ENCODE peak calls at places on chromosomes 7 and 10, in eight cellular contexts. One of them, this sample, is unnamed.

GRCh38 chr7:20895563-20895962 is 108.9 kb upstream of the SP8 start:
- DNase-seq in H9: no peak
- DNase-seq in WTC11: no peak
- DNase-seq in neural crest cell: no peak
- DNase-seq in CD4-positive, alpha-beta T cell: no peak
- DNase-seq in gastrocnemius medialis: no peak
- DNase-seq in psoas muscle: no peak
- DNase-seq in ovary: no peak
- DNase-seq in this sample: peak; percentile 85

GRCh38 chr10:79103078-79103477 is 34.3 kb downstream of the ZMIZ1 start:
- DNase-seq in ovary: no peak
- DNase-seq in CD4-positive, alpha-beta T cell: no peak
- DNase-seq in H9: no peak
- DNase-seq in neural crest cell: no peak
- DNase-seq in WTC11: no peak
- DNase-seq in gastrocnemius medialis: no peak
- DNase-seq in psoas muscle: no peak
- DNase-seq in this sample: no peak

GRCh38 chr7:31067491-31067890 is 15.4 kb downstream of the ADCYAP1R1 start:
- DNase-seq in neural crest cell: no peak
- DNase-seq in WTC11: no peak
- DNase-seq in CD4-positive, alpha-beta T cell: no peak
- DNase-seq in gastrocnemius medialis: no peak
- DNase-seq in ovary: no peak
- DNase-seq in psoas muscle: peak; percentile 18
- DNase-seq in H9: no peak
- DNase-seq in this sample: no peak

GRCh38 chr10:37301271-37301670 is 175.9 kb downstream of the ANKRD30A start:
- DNase-seq in CD4-positive, alpha-beta T cell: no peak
- DNase-seq in neural crest cell: no peak
- DNase-seq in psoas muscle: no peak
- DNase-seq in WTC11: no peak
- DNase-seq in gastrocnemius medialis: no peak
- DNase-seq in H9: no peak
- DNase-seq in ovary: no peak
- DNase-seq in this sample: no peak

GRCh38 chr7:129617607-129618006 is 6.1 kb downstream of the NRF1 start:
- DNase-seq in CD4-positive, alpha-beta T cell: no peak
- DNase-seq in WTC11: no peak
- DNase-seq in gastrocnemius medialis: no peak
- DNase-seq in H9: no peak
- DNase-seq in neural crest cell: no peak
- DNase-seq in ovary: no peak
- DNase-seq in psoas muscle: no peak
- DNase-seq in this sample: no peak

GRCh38 chr7:6015917-6016652 is 7.0 kb downstream of the AIMP2 start:
- DNase-seq in WTC11: no peak
- DNase-seq in psoas muscle: peak; percentile 95
- DNase-seq in H9: no peak
- DNase-seq in neural crest cell: no peak
- DNase-seq in CD4-positive, alpha-beta T cell: no peak
- DNase-seq in gastrocnemius medialis: peak; percentile 95
- DNase-seq in ovary: peak; percentile 61
- DNase-seq in this sample: peak; percentile 60

GRCh38 chr10:109773818-109774440 is 149.4 kb downstream of the XPNPEP1 start:
- DNase-seq in H9: no peak
- DNase-seq in ovary: no peak
- DNase-seq in neural crest cell: no peak
- DNase-seq in WTC11: no peak
- DNase-seq in CD4-positive, alpha-beta T cell: no peak
- DNase-seq in gastrocnemius medialis: no peak
- DNase-seq in psoas muscle: no peak
- DNase-seq in this sample: peak; percentile 55

GRCh38 chr10:88110355-88110754 is 246.9 kb downstream of the PTEN start:
- DNase-seq in gastrocnemius medialis: no peak
- DNase-seq in CD4-positive, alpha-beta T cell: no peak
- DNase-seq in H9: no peak
- DNase-seq in ovary: no peak
- DNase-seq in neural crest cell: no peak
- DNase-seq in WTC11: no peak
- DNase-seq in psoas muscle: no peak
- DNase-seq in this sample: peak; percentile 62

GRCh38 chr7:129394101-129394500 is 40.1 kb upstream of the STRIP2 start:
- DNase-seq in gastrocnemius medialis: no peak
- DNase-seq in psoas muscle: no peak
- DNase-seq in CD4-positive, alpha-beta T cell: no peak
- DNase-seq in neural crest cell: no peak
- DNase-seq in ovary: no peak
- DNase-seq in H9: no peak
- DNase-seq in WTC11: no peak
- DNase-seq in this sample: no peak

GRCh38 chr10:44863344-44864041 is 47.6 kb upstream of the TMEM72 start:
- DNase-seq in WTC11: peak; percentile 43
- DNase-seq in H9: peak; percentile 72
- DNase-seq in psoas muscle: no peak
- DNase-seq in CD4-positive, alpha-beta T cell: peak; percentile 55
- DNase-seq in ovary: no peak
- DNase-seq in neural crest cell: no peak
- DNase-seq in gastrocnemius medialis: no peak
- DNase-seq in this sample: no peak

GRCh38 chr10:115049957-115050356 is 43.2 kb upstream of the ATRNL1 start:
- DNase-seq in gastrocnemius medialis: no peak
- DNase-seq in ovary: no peak
- DNase-seq in CD4-positive, alpha-beta T cell: no peak
- DNase-seq in psoas muscle: no peak
- DNase-seq in neural crest cell: no peak
- DNase-seq in WTC11: no peak
- DNase-seq in H9: no peak
- DNase-seq in this sample: no peak

GRCh38 chr10:3228610-3228945 is 56.0 kb upstream of the PITRM1 start:
- DNase-seq in ovary: no peak
- DNase-seq in psoas muscle: no peak
- DNase-seq in CD4-positive, alpha-beta T cell: no peak
- DNase-seq in neural crest cell: no peak
- DNase-seq in gastrocnemius medialis: no peak
- DNase-seq in WTC11: no peak
- DNase-seq in H9: no peak
- DNase-seq in this sample: no peak

GRCh38 chr10:3229815-3230214 is 57.2 kb upstream of the PITRM1 start:
- DNase-seq in CD4-positive, alpha-beta T cell: no peak
- DNase-seq in gastrocnemius medialis: no peak
- DNase-seq in neural crest cell: no peak
- DNase-seq in WTC11: no peak
- DNase-seq in H9: no peak
- DNase-seq in psoas muscle: no peak
- DNase-seq in ovary: no peak
- DNase-seq in this sample: no peak

GRCh38 chr10:3235395-3235794 is 62.8 kb upstream of the PITRM1 start:
- DNase-seq in WTC11: no peak
- DNase-seq in ovary: no peak
- DNase-seq in gastrocnemius medialis: no peak
- DNase-seq in H9: no peak
- DNase-seq in CD4-positive, alpha-beta T cell: no peak
- DNase-seq in psoas muscle: no peak
- DNase-seq in neural crest cell: no peak
- DNase-seq in this sample: no peak

GRCh38 chr10:3233486-3233990 is 61.0 kb upstream of the PITRM1 start:
- DNase-seq in H9: no peak
- DNase-seq in gastrocnemius medialis: no peak
- DNase-seq in neural crest cell: no peak
- DNase-seq in WTC11: no peak
- DNase-seq in CD4-positive, alpha-beta T cell: no peak
- DNase-seq in psoas muscle: no peak
- DNase-seq in ovary: no peak
- DNase-seq in this sample: no peak

GRCh38 chr10:3231951-3232730 is 59.6 kb upstream of the PITRM1 start:
- DNase-seq in WTC11: no peak
- DNase-seq in gastrocnemius medialis: no peak
- DNase-seq in CD4-positive, alpha-beta T cell: no peak
- DNase-seq in H9: no peak
- DNase-seq in neural crest cell: no peak
- DNase-seq in ovary: no peak
- DNase-seq in psoas muscle: no peak
- DNase-seq in this sample: peak; percentile 6
- TF ChIP-seq CTCF in WTC11: no peak
- TF ChIP-seq CTCF in gastrocnemius medialis: no peak
- TF ChIP-seq CTCF in CD4-positive, alpha-beta T cell: no peak
- TF ChIP-seq CTCF in H9: peak; percentile 33
- TF ChIP-seq CTCF in neural crest cell: no peak
- TF ChIP-seq CTCF in ovary: no peak
- TF ChIP-seq CTCF in psoas muscle: no peak
- TF ChIP-seq CTCF in this sample: no peak

GRCh38 chr10:95605163-95605562 is 44.0 kb upstream of the SORBS1 start:
- DNase-seq in gastrocnemius medialis: no peak
- DNase-seq in WTC11: no peak
- DNase-seq in CD4-positive, alpha-beta T cell: no peak
- DNase-seq in psoas muscle: no peak
- DNase-seq in neural crest cell: no peak
- DNase-seq in ovary: peak; percentile 21
- DNase-seq in H9: no peak
- DNase-seq in this sample: no peak

GRCh38 chr10:95601116-95601719 is 40.0 kb upstream of the SORBS1 start:
- DNase-seq in gastrocnemius medialis: peak; percentile 81
- DNase-seq in psoas muscle: peak; percentile 85
- DNase-seq in H9: peak; percentile 92
- DNase-seq in CD4-positive, alpha-beta T cell: peak; percentile 11
- DNase-seq in WTC11: peak; percentile 86
- DNase-seq in neural crest cell: peak; percentile 81
- DNase-seq in ovary: peak; percentile 84
- DNase-seq in this sample: peak; percentile 89

GRCh38 chr10:95602382-95602781 is 41.2 kb upstream of the SORBS1 start:
- DNase-seq in gastrocnemius medialis: no peak
- DNase-seq in H9: no peak
- DNase-seq in WTC11: no peak
- DNase-seq in ovary: no peak
- DNase-seq in neural crest cell: no peak
- DNase-seq in CD4-positive, alpha-beta T cell: no peak
- DNase-seq in psoas muscle: no peak
- DNase-seq in this sample: no peak

GRCh38 chr10:95606922-95607321 is 45.8 kb upstream of the SORBS1 start:
- DNase-seq in neural crest cell: no peak
- DNase-seq in WTC11: no peak
- DNase-seq in CD4-positive, alpha-beta T cell: no peak
- DNase-seq in psoas muscle: no peak
- DNase-seq in H9: no peak
- DNase-seq in ovary: no peak
- DNase-seq in gastrocnemius medialis: no peak
- DNase-seq in this sample: no peak

GRCh38 chr10:95604630-95605029 is 43.5 kb upstream of the SORBS1 start:
- DNase-seq in WTC11: no peak
- DNase-seq in neural crest cell: no peak
- DNase-seq in CD4-positive, alpha-beta T cell: no peak
- DNase-seq in psoas muscle: no peak
- DNase-seq in ovary: no peak
- DNase-seq in gastrocnemius medialis: no peak
- DNase-seq in H9: no peak
- DNase-seq in this sample: no peak
- TF ChIP-seq CTCF in WTC11: no peak
- TF ChIP-seq CTCF in neural crest cell: no peak
- TF ChIP-seq CTCF in CD4-positive, alpha-beta T cell: no peak
- TF ChIP-seq CTCF in psoas muscle: no peak
- TF ChIP-seq CTCF in ovary: no peak
- TF ChIP-seq CTCF in gastrocnemius medialis: no peak
- TF ChIP-seq CTCF in H9: peak; percentile 23
- TF ChIP-seq CTCF in this sample: no peak

GRCh38 chr7:70771447-70771846 is 360.5 kb upstream of the GALNT17 start:
- DNase-seq in ovary: no peak
- DNase-seq in neural crest cell: no peak
- DNase-seq in gastrocnemius medialis: no peak
- DNase-seq in WTC11: no peak
- DNase-seq in CD4-positive, alpha-beta T cell: no peak
- DNase-seq in H9: no peak
- DNase-seq in psoas muscle: no peak
- DNase-seq in this sample: no peak
- TF ChIP-seq CTCF in ovary: no peak
- TF ChIP-seq CTCF in neural crest cell: no peak
- TF ChIP-seq CTCF in gastrocnemius medialis: no peak
- TF ChIP-seq CTCF in WTC11: no peak
- TF ChIP-seq CTCF in CD4-positive, alpha-beta T cell: no peak
- TF ChIP-seq CTCF in H9: peak; percentile 24
- TF ChIP-seq CTCF in psoas muscle: no peak
- TF ChIP-seq CTCF in this sample: no peak

GRCh38 chr10:70145166-70145665 is 1.3 kb downstream of the TYSND1 start:
- DNase-seq in ovary: peak; percentile 44
- DNase-seq in H9: no peak
- DNase-seq in neural crest cell: no peak
- DNase-seq in WTC11: peak; percentile 34
- DNase-seq in psoas muscle: peak; percentile 70
- DNase-seq in gastrocnemius medialis: no peak
- DNase-seq in CD4-positive, alpha-beta T cell: no peak
- DNase-seq in this sample: peak; percentile 6

GRCh38 chr10:70148516-70148915 is 2.0 kb upstream of the TYSND1 start:
- DNase-seq in CD4-positive, alpha-beta T cell: no peak
- DNase-seq in neural crest cell: no peak
- DNase-seq in WTC11: no peak
- DNase-seq in H9: no peak
- DNase-seq in gastrocnemius medialis: no peak
- DNase-seq in ovary: no peak
- DNase-seq in psoas muscle: no peak
- DNase-seq in this sample: no peak

GRCh38 chr10:70144372-70145110 is 2.0 kb downstream of the TYSND1 start:
- DNase-seq in H9: no peak
- DNase-seq in gastrocnemius medialis: no peak
- DNase-seq in psoas muscle: no peak
- DNase-seq in CD4-positive, alpha-beta T cell: no peak
- DNase-seq in ovary: no peak
- DNase-seq in neural crest cell: no peak
- DNase-seq in WTC11: no peak
- DNase-seq in this sample: no peak

GRCh38 chr10:70146489-70147488 is at the start of gene TYSND1:
- DNase-seq in H9: peak; percentile 99
- DNase-seq in gastrocnemius medialis: peak; percentile 97
- DNase-seq in CD4-positive, alpha-beta T cell: peak; percentile 92
- DNase-seq in neural crest cell: peak; percentile 97
- DNase-seq in ovary: peak; percentile 99
- DNase-seq in WTC11: peak; percentile 98
- DNase-seq in psoas muscle: peak; percentile 98
- DNase-seq in this sample: peak; percentile 99

DNA sequence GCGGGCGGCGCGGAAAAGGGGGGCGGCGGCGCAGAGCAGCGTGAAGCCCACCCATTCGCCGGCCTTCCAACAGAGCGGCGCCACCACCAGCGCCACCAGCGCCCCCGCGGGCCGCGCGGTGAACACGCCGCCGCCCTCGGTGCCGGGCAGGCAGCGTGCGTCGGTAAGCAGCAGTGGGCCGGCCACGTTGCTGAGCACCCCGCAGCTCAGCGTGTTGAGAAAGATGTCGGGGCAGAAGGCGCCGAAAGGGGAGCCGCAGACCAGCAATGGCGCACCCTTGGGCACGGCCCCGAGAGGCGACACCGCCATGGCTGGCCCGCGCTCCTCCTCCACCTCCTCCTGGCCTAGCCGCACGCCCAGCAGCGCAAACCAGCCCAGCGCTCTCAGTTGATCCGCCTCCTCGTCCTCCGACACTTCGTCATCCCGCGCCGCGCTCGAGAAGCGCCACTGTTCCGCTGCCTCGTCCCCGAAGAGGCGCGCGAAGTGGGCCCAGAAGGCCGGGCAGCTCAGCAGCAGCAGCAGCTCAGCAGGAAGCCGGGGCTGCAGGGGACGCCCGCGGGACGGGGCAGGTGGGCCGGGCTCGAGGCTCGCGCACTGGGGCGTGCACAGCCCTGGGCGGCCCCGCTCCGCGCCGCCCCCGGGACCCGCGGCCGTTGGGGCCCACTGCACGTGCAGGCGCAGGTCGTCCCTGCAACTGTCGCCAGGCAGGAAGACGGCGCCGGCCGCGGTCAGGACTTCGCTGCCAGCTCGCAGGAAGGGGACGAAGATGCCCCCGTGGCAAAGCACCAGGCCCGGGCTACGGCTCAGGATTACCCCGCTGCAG is 623 bp downstream of the TYSND1 start:
- DNase-seq in H9: peak; percentile 63
- DNase-seq in psoas muscle: peak; percentile 83
- DNase-seq in ovary: peak; percentile 53
- DNase-seq in neural crest cell: peak; percentile 64
- DNase-seq in CD4-positive, alpha-beta T cell: peak; percentile 69
- DNase-seq in gastrocnemius medialis: peak; percentile 43
- DNase-seq in WTC11: peak; percentile 59
- DNase-seq in this sample: peak; percentile 66
- TF ChIP-seq CTCF in H9: peak; percentile 65
- TF ChIP-seq CTCF in psoas muscle: peak; percentile 61
- TF ChIP-seq CTCF in ovary: peak; percentile 88
- TF ChIP-seq CTCF in neural crest cell: peak; percentile 69
- TF ChIP-seq CTCF in CD4-positive, alpha-beta T cell: peak; percentile 66
- TF ChIP-seq CTCF in gastrocnemius medialis: peak; percentile 65
- TF ChIP-seq CTCF in WTC11: no peak
- TF ChIP-seq CTCF in this sample: peak; percentile 44